ENCODE peak calls at places on chromosomes 13 and 19, in ten cellular contexts. Y is fibroblast of lung; L is HCT116; I is naive thymus-derived CD4-positive, alpha-beta T cell; V is CD8-positive, alpha-beta T cell; N is Peyer's patch; X is heart right ventricle; H is body of pancreas; T is left ventricle myocardium inferior; D is PC-9. K is an unnamed sample.

GRCh38 chr19:28454083-28454482 is 758.9 kb downstream of the UQCRFS1 start:
- DNase-seq in D (no peak), L (no peak), H (no peak), V (no peak), X (no peak), T (no peak), N (no peak), Y (peak), I (no peak), K (no peak)

GRCh38 chr19:57560049-57560491 is 407 bp upstream of the ZNF550 start:
- DNase-seq in V (no peak), L (no peak), H (no peak), T (peak), I (no peak), N (no peak), X (peak), D (peak), Y (peak), K (no peak)

GRCh38 chr13:94640676-94641075 is 39.0 kb downstream of the GPR180 start:
- DNase-seq in V (no peak), T (no peak), L (no peak), N (no peak), D (no peak), X (no peak), Y (peak), H (no peak), I (no peak), K (no peak)

GRCh38 chr13:83883061-83883523 is 818 bp upstream of the SLITRK1 start:
- DNase-seq in D (no peak), N (no peak), H (no peak), X (no peak), I (no peak), Y (no peak), V (no peak), T (no peak), L (no peak), K (no peak)

GRCh38 chr19:1121395-1121794 is 17.6 kb downstream of the GPX4 start:
- DNase-seq in D (no peak), L (no peak), I (no peak), H (no peak), V (no peak), T (no peak), X (no peak), Y (no peak), N (no peak), K (no peak)

GRCh38 chr19:2288743-2289713 is 7.1 kb upstream of the PEAK3 start:
- DNase-seq in N (no peak), D (no peak), X (no peak), Y (no peak), T (no peak), H (no peak), V (no peak), I (no peak), L (no peak), K (no peak)

GRCh38 chr13:86882107-86882506 is 789.1 kb upstream of the SLITRK5 start:
- DNase-seq in H (no peak), T (no peak), D (no peak), V (no peak), N (no peak), L (no peak), X (no peak), Y (no peak), I (no peak), K (no peak)

GRCh38 chr13:86846501-86846900 is 824.7 kb upstream of the SLITRK5 start:
- DNase-seq in Y (peak), N (no peak), I (no peak), T (no peak), X (no peak), H (no peak), V (no peak), L (no peak), D (no peak), K (no peak)

GRCh38 chr13:95624020-95624419 is 20.5 kb downstream of the DZIP1 start:
- DNase-seq in Y (peak), I (no peak), X (no peak), L (peak), D (peak), N (no peak), V (no peak), H (no peak), T (no peak), K (no peak)

GRCh38 chr19:13959141-13959961 is 7.0 kb downstream of the DCAF15 start:
- DNase-seq in I (no peak), X (no peak), L (no peak), Y (no peak), T (no peak), N (no peak), D (no peak), H (no peak), V (no peak), K (no peak)

GRCh38 chr19:1863638-1864479 is 480 bp upstream of the KLF16 start:
- DNase-seq in X (peak), N (peak), L (peak), Y (peak), H (peak), T (peak), D (peak), I (peak), V (peak), K (peak)

GRCh38 chr13:40506592-40507446 is 159.6 kb downstream of the FOXO1 start:
- DNase-seq in T (no peak), V (no peak), X (no peak), D (no peak), L (no peak), N (no peak), H (no peak), I (no peak), Y (no peak), K (no peak)

GRCh38 chr19:27971071-27971470 is 1241.9 kb downstream of the UQCRFS1 start:
- DNase-seq in L (no peak), T (no peak), N (no peak), V (no peak), H (no peak), Y (peak), I (no peak), X (no peak), D (no peak), K (no peak)

GRCh38 chr19:49244256-49244655 is 80.7 kb downstream of the SLC6A16 start:
- DNase-seq in Y (no peak), H (no peak), D (no peak), V (no peak), L (no peak), I (no peak), N (peak), X (no peak), T (no peak), K (no peak)

GRCh38 chr19:16698914-16699313 is 20.7 kb upstream of the NWD1 start:
- DNase-seq in L (no peak), H (no peak), N (no peak), Y (no peak), T (peak), I (no peak), D (no peak), X (peak), V (no peak), K (no peak)

GRCh38 chr19:56839665-56840451 is 668 bp downstream of the PEG3 start:
- DNase-seq in H (peak), D (no peak), Y (peak), V (peak), I (no peak), T (peak), X (peak), L (no peak), N (peak), K (no peak)

GRCh38 chr19:1401138-1401888 is at the start of gene GAMT:
- DNase-seq in N (peak), L (no peak), I (peak), V (peak), H (peak), D (no peak), X (no peak), T (peak), Y (peak), K (no peak)

GRCh38 chr19:18457478-18458331 is 19.8 kb upstream of the ISYNA1 start:
- DNase-seq in V (no peak), D (no peak), L (no peak), T (no peak), H (no peak), Y (no peak), I (no peak), N (no peak), X (no peak), K (no peak)

GRCh38 chr19:11434703-11435056 is 241 bp downstream of the ODAD3 start:
- DNase-seq in L (no peak), D (no peak), N (no peak), X (no peak), Y (no peak), V (no peak), T (no peak), H (no peak), I (no peak), K (no peak)

GRCh38 chr19:10517760-10518443 is 655 bp upstream of the S1PR5 start:
- DNase-seq in D (no peak), H (no peak), N (no peak), I (no peak), Y (no peak), L (no peak), X (peak), V (peak), T (no peak), K (no peak)

GRCh38 chr13:65605386-65605785 is 1624.8 kb downstream of the PCDH9 start:
- DNase-seq in V (no peak), X (no peak), L (no peak), N (no peak), I (no peak), Y (no peak), T (no peak), H (no peak), D (no peak), K (no peak)

GRCh38 chr13:31236211-31236786 is 36.5 kb downstream of the B3GLCT start:
- DNase-seq in N (no peak), D (no peak), Y (peak), T (no peak), L (peak), I (no peak), X (no peak), V (no peak), H (no peak), K (no peak)

GRCh38 chr13:79775830-79776229 is 294.9 kb downstream of the NDFIP2 start:
- DNase-seq in X (peak), T (no peak), N (peak), I (no peak), V (no peak), D (peak), H (peak), L (peak), Y (peak), K (no peak)

GRCh38 chr13:94390881-94391280 is 88.6 kb downstream of the DCT start:
- DNase-seq in H (no peak), I (no peak), L (no peak), N (no peak), T (no peak), V (no peak), X (no peak), D (no peak), Y (peak), K (no peak)

GRCh38 chr19:29568036-29568788 is 37.9 kb upstream of the POP4 start:
- DNase-seq in V (no peak), I (no peak), D (no peak), Y (no peak), X (no peak), T (no peak), N (no peak), L (no peak), H (no peak), K (no peak)

GRCh38 chr13:51453308-51453958 is 597 bp upstream of the INTS6 start:
- DNase-seq in Y (no peak), X (peak), V (peak), H (peak), I (peak), N (peak), T (peak), L (no peak), D (no peak), K (no peak)

GRCh38 chr19:1136201-1136600 is 32.4 kb downstream of the GPX4 start:
- DNase-seq in L (no peak), I (no peak), X (no peak), N (peak), H (no peak), Y (no peak), V (no peak), T (no peak), D (no peak), K (no peak)

GRCh38 chr19:18660051-18660910 is 23.2 kb upstream of the CRTC1 start:
- DNase-seq in L (no peak), I (no peak), V (no peak), D (no peak), X (peak), N (peak), Y (peak), H (no peak), T (peak), K (no peak)

GRCh38 chr19:6744381-6745288 is 5.2 kb downstream of the TRIP10 start:
- DNase-seq in V (no peak), X (peak), H (peak), Y (peak), L (no peak), D (peak), N (peak), T (peak), I (no peak), K (no peak)

GRCh38 chr19:44212865-44213346 is 574 bp downstream of the ZNF227 start:
- DNase-seq in T (no peak), V (no peak), X (peak), I (no peak), N (no peak), Y (peak), L (no peak), D (peak), H (no peak), K (no peak)

GRCh38 chr13:114237415-114238112 is 2.9 kb downstream of the CDC16 start:
- DNase-seq in L (no peak), Y (no peak), H (no peak), N (no peak), T (no peak), V (no peak), X (no peak), D (no peak), I (no peak), K (no peak)

GRCh38 chr19:28864577-28865042 is 348.3 kb downstream of the UQCRFS1 start:
- DNase-seq in Y (no peak), N (no peak), X (peak), V (no peak), L (no peak), H (peak), D (no peak), I (no peak), T (peak), K (no peak)

GRCh38 chr19:5224480-5224879 is 116.1 kb downstream of the PTPRS start:
- DNase-seq in Y (no peak), L (no peak), D (no peak), V (no peak), N (no peak), I (no peak), H (no peak), T (no peak), X (no peak), K (no peak)

GRCh38 chr19:5228932-5229777 is 111.5 kb downstream of the PTPRS start:
- DNase-seq in N (no peak), V (no peak), T (no peak), D (no peak), I (no peak), H (no peak), L (no peak), X (no peak), Y (peak), K (no peak)

GRCh38 chr19:5222821-5223321 is 117.7 kb downstream of the PTPRS start:
- DNase-seq in D (no peak), L (no peak), N (no peak), T (no peak), Y (no peak), X (no peak), V (no peak), I (no peak), H (no peak), K (no peak)

GRCh38 chr19:5228490-5228889 is 112.1 kb downstream of the PTPRS start:
- DNase-seq in N (no peak), D (no peak), V (no peak), H (no peak), X (no peak), Y (no peak), T (no peak), L (no peak), I (no peak), K (no peak)

DNA sequence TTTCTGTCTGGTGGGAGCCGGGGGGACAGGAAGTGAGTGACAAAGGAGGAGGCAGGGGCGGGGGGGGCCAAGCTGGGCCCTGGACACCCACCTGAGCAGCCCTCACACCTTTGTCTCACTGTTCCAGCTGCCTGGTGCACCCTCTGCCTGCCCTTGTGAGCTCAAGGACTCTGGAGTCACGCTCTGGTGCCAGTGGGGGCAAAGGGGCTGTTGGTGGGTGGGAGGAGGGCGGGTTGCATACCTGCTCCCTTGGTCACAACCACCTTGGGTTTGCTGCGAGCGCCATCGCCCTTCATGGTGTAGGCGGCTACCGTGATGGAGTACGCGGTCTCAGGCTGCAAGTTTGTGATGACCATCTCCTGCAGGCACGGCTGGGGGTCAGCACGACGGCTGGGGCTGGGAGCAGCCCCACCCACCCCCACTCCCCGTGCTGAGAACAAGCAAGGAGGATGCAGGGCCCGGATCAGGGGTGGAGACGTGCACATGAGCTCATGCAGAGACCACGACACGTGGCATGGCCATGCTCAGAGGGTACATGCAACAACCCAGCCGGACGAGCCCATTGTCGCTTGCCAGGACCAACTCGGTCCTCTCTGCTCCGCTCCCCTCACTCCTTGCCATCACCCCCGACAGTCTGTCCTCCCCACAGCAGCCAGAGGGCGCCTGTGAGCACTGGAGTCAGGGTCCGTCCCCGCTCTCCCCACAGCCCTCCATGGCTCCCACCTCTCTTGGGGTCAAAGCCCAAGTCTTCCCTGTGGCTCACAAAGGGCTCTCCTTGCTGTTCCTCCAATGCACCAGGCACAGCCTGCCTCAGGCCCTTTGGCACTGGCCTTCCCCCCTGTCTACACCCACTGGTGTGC is 114.9 kb downstream of the PTPRS start:
- DNase-seq in H (no peak), Y (no peak), N (no peak), L (no peak), T (no peak), X (no peak), V (no peak), D (no peak), I (no peak), K (no peak)
- H3K27ac ChIP-seq in H (no peak), Y (no peak), N (no peak), L (no peak), T (no peak), X (no peak), V (no peak), D (no peak), I (no peak), K (no peak)

DNA sequence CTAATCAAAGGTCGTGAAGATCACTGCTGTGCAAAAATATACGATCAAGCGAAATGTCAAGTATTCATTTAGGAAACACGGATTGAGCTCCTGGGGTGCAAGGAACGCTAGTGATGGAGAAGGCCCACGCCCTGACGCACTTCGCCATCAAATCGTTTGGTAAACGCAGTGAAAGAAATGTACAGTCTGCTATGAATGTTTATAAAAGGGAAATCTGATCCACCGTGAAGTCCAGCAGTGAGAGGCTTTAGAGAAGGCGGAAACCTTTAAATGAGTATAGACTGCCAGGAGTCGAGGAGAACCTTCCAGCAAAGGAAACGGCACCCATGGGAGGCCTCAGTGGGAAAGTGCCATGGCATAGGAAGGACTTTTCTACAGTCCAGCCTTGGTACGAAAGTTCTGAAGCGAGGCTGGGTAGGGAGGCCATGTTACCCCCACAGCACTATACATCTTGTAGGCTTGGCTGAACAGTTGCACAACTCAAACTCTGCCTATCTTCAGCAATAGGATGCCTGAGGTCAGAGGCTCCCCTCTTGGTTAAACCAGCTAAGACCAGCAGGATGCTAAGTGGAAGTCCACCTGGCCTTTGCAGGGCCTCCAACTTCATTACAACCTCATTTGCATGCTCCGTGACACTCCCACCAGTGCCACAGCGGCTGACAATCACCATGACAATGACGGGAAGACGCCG is 20.4 kb downstream of the PCID2 start:
- DNase-seq in N (no peak), D (peak), I (no peak), H (no peak), X (no peak), L (no peak), T (no peak), V (no peak), Y (peak), K (no peak)
- H3K27ac ChIP-seq in N (no peak), D (peak), I (no peak), H (no peak), X (no peak), L (peak), T (peak), V (no peak), Y (peak), K (peak)

DNA sequence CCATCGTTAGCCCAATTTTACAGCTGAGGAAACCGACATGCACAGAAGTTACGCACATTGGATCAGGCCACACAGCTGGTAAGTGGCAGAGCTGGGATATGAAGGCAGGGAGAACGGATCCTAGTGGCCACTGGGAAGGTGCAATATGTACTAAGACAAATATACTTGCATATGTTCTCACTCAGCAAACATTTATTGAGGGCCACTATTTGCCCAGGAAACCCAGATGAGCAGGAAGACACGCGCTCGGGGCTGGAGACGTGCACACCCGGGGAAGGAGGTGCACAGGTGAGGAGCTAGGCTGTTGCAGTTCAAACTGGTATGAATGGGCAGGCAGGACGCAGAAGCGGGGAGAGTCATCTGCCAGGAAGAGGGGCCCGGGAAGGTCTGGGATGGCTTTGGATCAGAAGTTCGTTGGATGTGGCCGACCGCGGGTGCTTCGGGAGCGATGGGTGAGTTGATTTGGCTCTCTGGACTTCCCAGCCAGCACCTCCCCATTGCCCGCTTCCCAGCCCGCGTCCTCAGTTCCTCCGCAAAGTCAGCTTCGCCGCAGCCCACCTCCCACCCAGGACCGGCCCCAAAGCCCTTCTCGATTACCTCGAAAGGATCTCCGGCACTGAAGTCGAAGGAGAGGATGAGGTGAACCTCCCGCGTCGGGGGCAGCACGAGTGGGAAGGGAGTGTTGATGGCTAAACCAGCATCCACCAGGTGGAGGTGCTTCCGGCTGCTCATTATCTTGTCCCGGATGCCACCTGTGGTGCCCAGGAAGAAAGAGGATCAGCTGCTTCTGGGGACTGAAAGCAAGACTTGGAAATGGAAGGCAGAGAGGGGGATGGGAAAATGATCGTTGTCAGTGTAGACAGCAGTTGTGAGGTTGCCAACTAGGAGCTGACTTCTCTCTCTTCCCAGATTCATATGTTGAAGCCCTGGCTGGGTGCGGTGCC is 17.8 kb upstream of the CABP5 start:
- DNase-seq in L (no peak), X (no peak), V (no peak), D (no peak), Y (no peak), T (no peak), N (no peak), H (no peak), I (no peak), K (no peak)
- H3K27ac ChIP-seq in L (no peak), X (no peak), V (no peak), D (no peak), Y (no peak), T (no peak), N (no peak), H (no peak), I (no peak), K (no peak)

DNA sequence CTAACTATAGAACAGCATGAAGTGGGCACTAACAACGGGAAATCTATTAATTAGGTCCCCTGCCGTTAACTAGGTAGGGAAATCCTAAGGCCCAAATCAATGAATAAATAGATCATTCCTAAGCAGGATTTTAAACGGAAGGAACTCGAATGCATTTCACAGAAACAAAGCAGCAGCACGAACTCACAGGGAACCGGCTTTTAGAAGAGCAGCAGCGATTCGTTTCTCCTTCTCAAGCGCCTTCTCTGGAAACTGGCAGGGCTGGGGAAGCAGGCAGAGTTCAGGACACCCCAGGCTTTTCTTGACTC is 786 bp downstream of the ZFP30 start:
- DNase-seq in I (no peak), Y (peak), X (no peak), N (no peak), T (no peak), H (no peak), D (no peak), V (no peak), L (no peak), K (no peak)
- H3K27ac ChIP-seq in I (peak), Y (peak), X (peak), N (peak), T (peak), H (peak), D (no peak), V (peak), L (peak), K (peak)